ENCODE peak calls at places on chromosomes 13 and 19, in eight cellular contexts. One of them, this sample, is unnamed.

GRCh38 chr13:32585625-32586021 is 629 bp upstream of the PDS5B start:
- DNase-seq in NCI-H1092 treated with DMSO at 0.1 percent for 48 hours: no peak
- DNase-seq in Calu3: peak; percentile 1
- DNase-seq in stimulated activated naive CD4-positive, alpha-beta T cell: peak; percentile 2
- DNase-seq in SJSA1: no peak
- DNase-seq in LoVo: no peak
- DNase-seq in omental fat pad: no peak
- DNase-seq in hippocampal formation: no peak
- DNase-seq in this sample: no peak

GRCh38 chr13:20997301-20998061 is 63.9 kb downstream of the LATS2 start:
- DNase-seq in NCI-H1092 treated with DMSO at 0.1 percent for 48 hours: no peak
- DNase-seq in Calu3: no peak
- DNase-seq in stimulated activated naive CD4-positive, alpha-beta T cell: no peak
- DNase-seq in SJSA1: peak; percentile 71
- DNase-seq in LoVo: no peak
- DNase-seq in omental fat pad: no peak
- DNase-seq in hippocampal formation: no peak
- DNase-seq in this sample: peak; percentile 61

GRCh38 chr19:37975071-37975470 is 68.1 kb downstream of the SIPA1L3 start:
- DNase-seq in NCI-H1092 treated with DMSO at 0.1 percent for 48 hours: no peak
- DNase-seq in Calu3: no peak
- DNase-seq in stimulated activated naive CD4-positive, alpha-beta T cell: no peak
- DNase-seq in SJSA1: no peak
- DNase-seq in LoVo: no peak
- DNase-seq in omental fat pad: no peak
- DNase-seq in hippocampal formation: no peak
- DNase-seq in this sample: no peak

GRCh38 chr19:5826531-5827341 is 12.8 kb downstream of the FUT6 start:
- DNase-seq in NCI-H1092 treated with DMSO at 0.1 percent for 48 hours: peak; percentile 79
- DNase-seq in Calu3: peak; percentile 58
- DNase-seq in stimulated activated naive CD4-positive, alpha-beta T cell: peak; percentile 10
- DNase-seq in SJSA1: no peak
- DNase-seq in LoVo: peak; percentile 18
- DNase-seq in omental fat pad: no peak
- DNase-seq in hippocampal formation: no peak
- DNase-seq in this sample: no peak

GRCh38 chr13:104256701-104257100 is 1190.5 kb upstream of the SLC10A2 start:
- DNase-seq in NCI-H1092 treated with DMSO at 0.1 percent for 48 hours: peak; percentile 19
- DNase-seq in Calu3: no peak
- DNase-seq in stimulated activated naive CD4-positive, alpha-beta T cell: no peak
- DNase-seq in SJSA1: no peak
- DNase-seq in LoVo: no peak
- DNase-seq in omental fat pad: no peak
- DNase-seq in hippocampal formation: no peak
- DNase-seq in this sample: no peak

GRCh38 chr13:98890186-98890585 is 87.7 kb downstream of the DOCK9 start:
- DNase-seq in NCI-H1092 treated with DMSO at 0.1 percent for 48 hours: no peak
- DNase-seq in Calu3: no peak
- DNase-seq in stimulated activated naive CD4-positive, alpha-beta T cell: no peak
- DNase-seq in SJSA1: no peak
- DNase-seq in LoVo: no peak
- DNase-seq in omental fat pad: no peak
- DNase-seq in hippocampal formation: peak; percentile 70
- DNase-seq in this sample: no peak

GRCh38 chr13:112531263-112531794 is 56.6 kb downstream of the TUBGCP3 start:
- DNase-seq in NCI-H1092 treated with DMSO at 0.1 percent for 48 hours: peak; percentile 26
- DNase-seq in Calu3: no peak
- DNase-seq in stimulated activated naive CD4-positive, alpha-beta T cell: no peak
- DNase-seq in SJSA1: no peak
- DNase-seq in LoVo: no peak
- DNase-seq in omental fat pad: no peak
- DNase-seq in hippocampal formation: no peak
- DNase-seq in this sample: peak; percentile 68

GRCh38 chr13:90534617-90535340 is 812.7 kb upstream of the MIR17HG start:
- DNase-seq in NCI-H1092 treated with DMSO at 0.1 percent for 48 hours: no peak
- DNase-seq in Calu3: no peak
- DNase-seq in stimulated activated naive CD4-positive, alpha-beta T cell: no peak
- DNase-seq in SJSA1: no peak
- DNase-seq in LoVo: no peak
- DNase-seq in omental fat pad: no peak
- DNase-seq in hippocampal formation: no peak
- DNase-seq in this sample: no peak

GRCh38 chr19:14383898-14384669 is 2.8 kb downstream of the ADGRE5 start:
- DNase-seq in NCI-H1092 treated with DMSO at 0.1 percent for 48 hours: no peak
- DNase-seq in Calu3: peak; percentile 26
- DNase-seq in stimulated activated naive CD4-positive, alpha-beta T cell: peak; percentile 49
- DNase-seq in SJSA1: peak; percentile 62
- DNase-seq in LoVo: no peak
- DNase-seq in omental fat pad: no peak
- DNase-seq in hippocampal formation: no peak
- DNase-seq in this sample: no peak

GRCh38 chr19:18481505-18482222 is 40.2 kb downstream of the ELL start:
- DNase-seq in NCI-H1092 treated with DMSO at 0.1 percent for 48 hours: no peak
- DNase-seq in Calu3: no peak
- DNase-seq in stimulated activated naive CD4-positive, alpha-beta T cell: no peak
- DNase-seq in SJSA1: no peak
- DNase-seq in LoVo: no peak
- DNase-seq in omental fat pad: no peak
- DNase-seq in hippocampal formation: no peak
- DNase-seq in this sample: no peak

GRCh38 chr13:46743191-46743590 is 53.8 kb downstream of the ESD start:
- DNase-seq in NCI-H1092 treated with DMSO at 0.1 percent for 48 hours: no peak
- DNase-seq in Calu3: no peak
- DNase-seq in stimulated activated naive CD4-positive, alpha-beta T cell: no peak
- DNase-seq in SJSA1: no peak
- DNase-seq in LoVo: no peak
- DNase-seq in omental fat pad: no peak
- DNase-seq in hippocampal formation: no peak
- DNase-seq in this sample: no peak

GRCh38 chr13:64934569-64935362 is 2295.4 kb downstream of the PCDH9 start:
- DNase-seq in NCI-H1092 treated with DMSO at 0.1 percent for 48 hours: no peak
- DNase-seq in Calu3: no peak
- DNase-seq in stimulated activated naive CD4-positive, alpha-beta T cell: no peak
- DNase-seq in SJSA1: no peak
- DNase-seq in LoVo: no peak
- DNase-seq in omental fat pad: no peak
- DNase-seq in hippocampal formation: no peak
- DNase-seq in this sample: no peak

GRCh38 chr19:40398417-40399056 is 8.6 kb upstream of the HIPK4 start:
- DNase-seq in NCI-H1092 treated with DMSO at 0.1 percent for 48 hours: peak; percentile 1
- DNase-seq in Calu3: no peak
- DNase-seq in stimulated activated naive CD4-positive, alpha-beta T cell: peak; percentile 62
- DNase-seq in SJSA1: no peak
- DNase-seq in LoVo: no peak
- DNase-seq in omental fat pad: no peak
- DNase-seq in hippocampal formation: no peak
- DNase-seq in this sample: no peak

GRCh38 chr13:95243207-95243606 is 58.0 kb downstream of the ABCC4 start:
- DNase-seq in NCI-H1092 treated with DMSO at 0.1 percent for 48 hours: no peak
- DNase-seq in Calu3: no peak
- DNase-seq in stimulated activated naive CD4-positive, alpha-beta T cell: no peak
- DNase-seq in SJSA1: no peak
- DNase-seq in LoVo: no peak
- DNase-seq in omental fat pad: no peak
- DNase-seq in hippocampal formation: peak; percentile 21
- DNase-seq in this sample: no peak

GRCh38 chr13:64749301-64749700 is 2480.8 kb downstream of the PCDH9 start:
- DNase-seq in NCI-H1092 treated with DMSO at 0.1 percent for 48 hours: no peak
- DNase-seq in Calu3: no peak
- DNase-seq in stimulated activated naive CD4-positive, alpha-beta T cell: no peak
- DNase-seq in SJSA1: no peak
- DNase-seq in LoVo: no peak
- DNase-seq in omental fat pad: no peak
- DNase-seq in hippocampal formation: no peak
- DNase-seq in this sample: no peak

GRCh38 chr13:110127986-110128511 is 178.9 kb downstream of the COL4A1 start:
- DNase-seq in NCI-H1092 treated with DMSO at 0.1 percent for 48 hours: no peak
- DNase-seq in Calu3: no peak
- DNase-seq in stimulated activated naive CD4-positive, alpha-beta T cell: no peak
- DNase-seq in SJSA1: peak; percentile 87
- DNase-seq in LoVo: no peak
- DNase-seq in omental fat pad: no peak
- DNase-seq in hippocampal formation: no peak
- DNase-seq in this sample: no peak

GRCh38 chr19:48487944-48488343 is 18.8 kb downstream of the CYTH2 start:
- DNase-seq in NCI-H1092 treated with DMSO at 0.1 percent for 48 hours: no peak
- DNase-seq in Calu3: peak; percentile 97
- DNase-seq in stimulated activated naive CD4-positive, alpha-beta T cell: no peak
- DNase-seq in SJSA1: peak; percentile 76
- DNase-seq in LoVo: peak; percentile 94
- DNase-seq in omental fat pad: peak; percentile 63
- DNase-seq in hippocampal formation: no peak
- DNase-seq in this sample: no peak

GRCh38 chr19:46251415-46251814 is 21.9 kb downstream of the IGFL1 start:
- DNase-seq in NCI-H1092 treated with DMSO at 0.1 percent for 48 hours: no peak
- DNase-seq in Calu3: no peak
- DNase-seq in stimulated activated naive CD4-positive, alpha-beta T cell: no peak
- DNase-seq in SJSA1: no peak
- DNase-seq in LoVo: no peak
- DNase-seq in omental fat pad: no peak
- DNase-seq in hippocampal formation: no peak
- DNase-seq in this sample: no peak

GRCh38 chr19:29448046-29448445 is 77.7 kb upstream of the VSTM2B start:
- DNase-seq in NCI-H1092 treated with DMSO at 0.1 percent for 48 hours: no peak
- DNase-seq in Calu3: no peak
- DNase-seq in stimulated activated naive CD4-positive, alpha-beta T cell: no peak
- DNase-seq in SJSA1: no peak
- DNase-seq in LoVo: no peak
- DNase-seq in omental fat pad: no peak
- DNase-seq in hippocampal formation: no peak
- DNase-seq in this sample: no peak

GRCh38 chr13:107736149-107736548 is 479.2 kb downstream of the LIG4 start:
- DNase-seq in NCI-H1092 treated with DMSO at 0.1 percent for 48 hours: no peak
- DNase-seq in Calu3: no peak
- DNase-seq in stimulated activated naive CD4-positive, alpha-beta T cell: no peak
- DNase-seq in SJSA1: no peak
- DNase-seq in LoVo: no peak
- DNase-seq in omental fat pad: no peak
- DNase-seq in hippocampal formation: no peak
- DNase-seq in this sample: no peak

GRCh38 chr13:111251646-111252448 is 68.6 kb upstream of the TEX29 start:
- DNase-seq in NCI-H1092 treated with DMSO at 0.1 percent for 48 hours: no peak
- DNase-seq in Calu3: no peak
- DNase-seq in stimulated activated naive CD4-positive, alpha-beta T cell: no peak
- DNase-seq in SJSA1: peak; percentile 57
- DNase-seq in LoVo: no peak
- DNase-seq in omental fat pad: no peak
- DNase-seq in hippocampal formation: no peak
- DNase-seq in this sample: no peak

GRCh38 chr19:52638601-52639000 is 446 bp upstream of the ZNF83 start:
- DNase-seq in NCI-H1092 treated with DMSO at 0.1 percent for 48 hours: no peak
- DNase-seq in Calu3: no peak
- DNase-seq in stimulated activated naive CD4-positive, alpha-beta T cell: no peak
- DNase-seq in SJSA1: peak; percentile 69
- DNase-seq in LoVo: peak; percentile 8
- DNase-seq in omental fat pad: no peak
- DNase-seq in hippocampal formation: no peak
- DNase-seq in this sample: no peak

GRCh38 chr13:65133094-65133493 is 2097.0 kb downstream of the PCDH9 start:
- DNase-seq in NCI-H1092 treated with DMSO at 0.1 percent for 48 hours: no peak
- DNase-seq in Calu3: no peak
- DNase-seq in stimulated activated naive CD4-positive, alpha-beta T cell: no peak
- DNase-seq in SJSA1: no peak
- DNase-seq in LoVo: no peak
- DNase-seq in omental fat pad: no peak
- DNase-seq in hippocampal formation: no peak
- DNase-seq in this sample: no peak

GRCh38 chr13:30804474-30804873 is 69.1 kb downstream of the ALOX5AP start:
- DNase-seq in NCI-H1092 treated with DMSO at 0.1 percent for 48 hours: no peak
- DNase-seq in Calu3: no peak
- DNase-seq in stimulated activated naive CD4-positive, alpha-beta T cell: no peak
- DNase-seq in SJSA1: no peak
- DNase-seq in LoVo: no peak
- DNase-seq in omental fat pad: no peak
- DNase-seq in hippocampal formation: no peak
- DNase-seq in this sample: no peak